ENCODE peak calls at places on chromosomes 4 and X, in nine cellular contexts. One of them, this sample, is unnamed. For H3K4me1, the result is how much of the 10 kb centered on the place peaks cover.

GRCh38 chrX:13990126-13990525 is 39.6 kb downstream of the GEMIN8 start:
- DNase-seq in esophagus muscularis mucosa: no peak
- DNase-seq in A549: no peak
- DNase-seq in heart left ventricle: no peak
- DNase-seq in IMR-90: no peak
- DNase-seq in body of pancreas: no peak
- DNase-seq in suprapubic skin: no peak
- DNase-seq in uterus: no peak
- DNase-seq in vagina: no peak
- DNase-seq in this sample: no peak

GRCh38 chr4:67746797-67747495 is 7.2 kb downstream of the GNRHR start:
- DNase-seq in uterus: no peak
- DNase-seq in vagina: no peak
- DNase-seq in A549: peak
- DNase-seq in body of pancreas: no peak
- DNase-seq in suprapubic skin: no peak
- DNase-seq in esophagus muscularis mucosa: no peak
- DNase-seq in IMR-90: peak
- DNase-seq in heart left ventricle: no peak
- DNase-seq in this sample: no peak

GRCh38 chrX:132480581-132481203 is 8.1 kb downstream of the MBNL3 start:
- DNase-seq in A549: no peak
- DNase-seq in IMR-90: peak
- DNase-seq in suprapubic skin: peak
- DNase-seq in heart left ventricle: peak
- DNase-seq in uterus: peak
- DNase-seq in esophagus muscularis mucosa: no peak
- DNase-seq in vagina: no peak
- DNase-seq in body of pancreas: peak
- DNase-seq in this sample: peak

GRCh38 chr4:23332266-23332665 is 557.6 kb downstream of the PPARGC1A start:
- DNase-seq in esophagus muscularis mucosa: no peak
- DNase-seq in body of pancreas: no peak
- DNase-seq in A549: no peak
- DNase-seq in uterus: no peak
- DNase-seq in vagina: no peak
- DNase-seq in heart left ventricle: no peak
- DNase-seq in IMR-90: no peak
- DNase-seq in suprapubic skin: no peak
- DNase-seq in this sample: no peak

GRCh38 chr4:17066241-17066640 is 167.8 kb upstream of the LDB2 start:
- DNase-seq in body of pancreas: no peak
- DNase-seq in suprapubic skin: no peak
- DNase-seq in heart left ventricle: no peak
- DNase-seq in uterus: no peak
- DNase-seq in A549: no peak
- DNase-seq in vagina: no peak
- DNase-seq in esophagus muscularis mucosa: no peak
- DNase-seq in IMR-90: peak
- DNase-seq in this sample: no peak

GRCh38 chrX:254630-255215 is 26.5 kb upstream of the PLCXD1 start:
- DNase-seq in IMR-90: no peak
- DNase-seq in vagina: peak
- DNase-seq in heart left ventricle: no peak
- DNase-seq in esophagus muscularis mucosa: peak
- DNase-seq in A549: no peak
- DNase-seq in uterus: no peak
- DNase-seq in suprapubic skin: no peak
- DNase-seq in body of pancreas: no peak
- DNase-seq in this sample: peak

GRCh38 chr4:83180469-83180968 is 66.0 kb upstream of the PLAC8 start:
- DNase-seq in A549: no peak
- DNase-seq in suprapubic skin: no peak
- DNase-seq in vagina: no peak
- DNase-seq in uterus: no peak
- DNase-seq in IMR-90: no peak
- DNase-seq in esophagus muscularis mucosa: no peak
- DNase-seq in body of pancreas: no peak
- DNase-seq in heart left ventricle: no peak
- DNase-seq in this sample: no peak

GRCh38 chr4:169582706-169583105 is 29.7 kb downstream of the NEK1 start:
- DNase-seq in suprapubic skin: no peak
- DNase-seq in A549: no peak
- DNase-seq in heart left ventricle: no peak
- DNase-seq in body of pancreas: no peak
- DNase-seq in uterus: no peak
- DNase-seq in esophagus muscularis mucosa: no peak
- DNase-seq in vagina: no peak
- DNase-seq in IMR-90: peak
- DNase-seq in this sample: no peak

GRCh38 chrX:105267167-105267566 is 46.7 kb upstream of the TEX13A start:
- DNase-seq in esophagus muscularis mucosa: no peak
- DNase-seq in body of pancreas: no peak
- DNase-seq in uterus: no peak
- DNase-seq in IMR-90: no peak
- DNase-seq in vagina: no peak
- DNase-seq in A549: no peak
- DNase-seq in heart left ventricle: no peak
- DNase-seq in suprapubic skin: no peak
- DNase-seq in this sample: no peak

GRCh38 chrX:9501362-9501761 is 36.5 kb downstream of the TBL1X start:
- DNase-seq in body of pancreas: no peak
- DNase-seq in heart left ventricle: no peak
- DNase-seq in uterus: no peak
- DNase-seq in vagina: no peak
- DNase-seq in suprapubic skin: no peak
- DNase-seq in esophagus muscularis mucosa: no peak
- DNase-seq in IMR-90: no peak
- DNase-seq in A549: no peak
- DNase-seq in this sample: no peak

GRCh38 chr4:170391066-170391754 is 301.5 kb upstream of the AADAT start:
- DNase-seq in suprapubic skin: no peak
- DNase-seq in vagina: no peak
- DNase-seq in heart left ventricle: no peak
- DNase-seq in A549: no peak
- DNase-seq in esophagus muscularis mucosa: no peak
- DNase-seq in IMR-90: peak
- DNase-seq in uterus: no peak
- DNase-seq in body of pancreas: no peak
- DNase-seq in this sample: no peak

GRCh38 chr4:72286185-72286584 is 254.4 kb downstream of the NPFFR2 start:
- DNase-seq in heart left ventricle: no peak
- DNase-seq in suprapubic skin: no peak
- DNase-seq in vagina: no peak
- DNase-seq in esophagus muscularis mucosa: no peak
- DNase-seq in body of pancreas: no peak
- DNase-seq in IMR-90: peak
- DNase-seq in A549: peak
- DNase-seq in uterus: no peak
- DNase-seq in this sample: no peak

GRCh38 chr4:24932831-24933230 is 20.0 kb upstream of the CCDC149 start:
- DNase-seq in body of pancreas: no peak
- DNase-seq in heart left ventricle: no peak
- DNase-seq in A549: no peak
- DNase-seq in esophagus muscularis mucosa: no peak
- DNase-seq in vagina: no peak
- DNase-seq in suprapubic skin: no peak
- DNase-seq in uterus: no peak
- DNase-seq in IMR-90: peak
- DNase-seq in this sample: no peak

GRCh38 chr4:81314897-81315470 is 100.0 kb upstream of the PRKG2 start:
- DNase-seq in vagina: no peak
- DNase-seq in heart left ventricle: no peak
- DNase-seq in IMR-90: peak
- DNase-seq in A549: no peak
- DNase-seq in suprapubic skin: no peak
- DNase-seq in esophagus muscularis mucosa: no peak
- DNase-seq in body of pancreas: no peak
- DNase-seq in uterus: no peak
- DNase-seq in this sample: no peak

GRCh38 chr4:70531981-70532380 is 13.6 kb downstream of the AMTN start:
- DNase-seq in esophagus muscularis mucosa: no peak
- DNase-seq in suprapubic skin: no peak
- DNase-seq in A549: peak
- DNase-seq in uterus: no peak
- DNase-seq in vagina: no peak
- DNase-seq in IMR-90: no peak
- DNase-seq in heart left ventricle: no peak
- DNase-seq in body of pancreas: no peak
- DNase-seq in this sample: no peak

GRCh38 chrX:19332983-19333382 is 10.7 kb upstream of the PDHA1 start:
- DNase-seq in vagina: peak
- DNase-seq in IMR-90: peak
- DNase-seq in heart left ventricle: peak
- DNase-seq in suprapubic skin: no peak
- DNase-seq in A549: no peak
- DNase-seq in body of pancreas: no peak
- DNase-seq in uterus: peak
- DNase-seq in esophagus muscularis mucosa: no peak
- DNase-seq in this sample: no peak

GRCh38 chr4:5773271-5773555 is 62.2 kb downstream of the EVC start:
- DNase-seq in uterus: no peak
- DNase-seq in esophagus muscularis mucosa: no peak
- DNase-seq in A549: no peak
- DNase-seq in suprapubic skin: no peak
- DNase-seq in heart left ventricle: no peak
- DNase-seq in IMR-90: peak
- DNase-seq in body of pancreas: no peak
- DNase-seq in vagina: no peak
- DNase-seq in this sample: no peak

GRCh38 chrX:100883654-100884053 is 9.5 kb upstream of the NOX1 start:
- DNase-seq in body of pancreas: no peak
- DNase-seq in heart left ventricle: no peak
- DNase-seq in esophagus muscularis mucosa: no peak
- DNase-seq in IMR-90: no peak
- DNase-seq in suprapubic skin: no peak
- DNase-seq in A549: peak
- DNase-seq in uterus: no peak
- DNase-seq in vagina: no peak
- DNase-seq in this sample: no peak

GRCh38 chr4:105780176-105780575 is 71.6 kb downstream of the GSTCD start:
- DNase-seq in A549: no peak
- DNase-seq in esophagus muscularis mucosa: no peak
- DNase-seq in IMR-90: no peak
- DNase-seq in uterus: no peak
- DNase-seq in vagina: no peak
- DNase-seq in heart left ventricle: no peak
- DNase-seq in body of pancreas: no peak
- DNase-seq in suprapubic skin: no peak
- DNase-seq in this sample: no peak

GRCh38 chr4:39025552-39026085 is 6.6 kb downstream of the TMEM156 start:
- DNase-seq in body of pancreas: no peak
- DNase-seq in heart left ventricle: no peak
- DNase-seq in suprapubic skin: no peak
- DNase-seq in A549: peak
- DNase-seq in uterus: no peak
- DNase-seq in esophagus muscularis mucosa: no peak
- DNase-seq in vagina: no peak
- DNase-seq in IMR-90: peak
- DNase-seq in this sample: no peak

GRCh38 chrX:47097018-47097417 is 18.8 kb downstream of the RGN start:
- DNase-seq in body of pancreas: no peak
- DNase-seq in IMR-90: no peak
- DNase-seq in A549: no peak
- DNase-seq in heart left ventricle: no peak
- DNase-seq in suprapubic skin: no peak
- DNase-seq in uterus: no peak
- DNase-seq in esophagus muscularis mucosa: no peak
- DNase-seq in vagina: no peak
- DNase-seq in this sample: no peak

GRCh38 chrX:116526010-116526409 is 63.2 kb upstream of the CT83 start:
- DNase-seq in body of pancreas: no peak
- DNase-seq in esophagus muscularis mucosa: no peak
- DNase-seq in IMR-90: no peak
- DNase-seq in heart left ventricle: no peak
- DNase-seq in vagina: no peak
- DNase-seq in uterus: no peak
- DNase-seq in suprapubic skin: no peak
- DNase-seq in A549: no peak
- DNase-seq in this sample: no peak

GRCh38 chr4:128353791-128354190 is 66.2 kb upstream of the PGRMC2 start:
- DNase-seq in vagina: no peak
- DNase-seq in A549: no peak
- DNase-seq in suprapubic skin: no peak
- DNase-seq in uterus: no peak
- DNase-seq in IMR-90: peak
- DNase-seq in body of pancreas: no peak
- DNase-seq in esophagus muscularis mucosa: no peak
- DNase-seq in heart left ventricle: no peak
- DNase-seq in this sample: no peak
- H3K4me1 ChIP-seq in vagina: under half
- H3K4me1 ChIP-seq in A549: half or more
- H3K4me1 ChIP-seq in suprapubic skin: under half
- H3K4me1 ChIP-seq in uterus: under half
- H3K4me1 ChIP-seq in IMR-90: under half
- H3K4me1 ChIP-seq in body of pancreas: under half
- H3K4me1 ChIP-seq in esophagus muscularis mucosa: under half
- H3K4me1 ChIP-seq in heart left ventricle: under half
- H3K4me1 ChIP-seq in this sample: under half

DNA sequence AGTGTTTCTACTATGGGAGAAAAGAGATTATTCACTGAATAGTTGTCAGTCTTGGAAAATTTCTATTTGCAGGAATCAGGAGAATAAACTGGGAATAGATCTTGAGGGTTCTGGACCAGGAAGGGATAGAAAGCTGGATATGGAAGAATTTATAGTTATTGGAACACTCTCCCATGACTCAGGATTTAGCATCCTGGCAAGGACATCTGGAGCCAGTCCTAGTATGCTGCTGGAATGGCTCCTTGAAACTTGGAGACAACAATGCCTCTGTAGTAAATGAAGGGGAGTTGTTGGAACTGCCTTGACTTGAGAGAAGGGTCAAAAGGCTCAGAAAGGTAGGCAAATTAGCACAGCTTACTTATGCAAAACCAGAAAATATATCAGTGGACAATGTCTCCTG is 23.5 kb upstream of the THOC2 start:
- DNase-seq in A549: no peak
- DNase-seq in vagina: no peak
- DNase-seq in body of pancreas: no peak
- DNase-seq in esophagus muscularis mucosa: no peak
- DNase-seq in uterus: no peak
- DNase-seq in IMR-90: peak
- DNase-seq in suprapubic skin: no peak
- DNase-seq in heart left ventricle: no peak
- DNase-seq in this sample: no peak
- H3K27ac ChIP-seq in A549: no peak
- H3K27ac ChIP-seq in vagina: no peak
- H3K27ac ChIP-seq in body of pancreas: no peak
- H3K27ac ChIP-seq in esophagus muscularis mucosa: peak
- H3K27ac ChIP-seq in uterus: peak
- H3K27ac ChIP-seq in IMR-90: no peak
- H3K27ac ChIP-seq in suprapubic skin: no peak
- H3K27ac ChIP-seq in heart left ventricle: no peak
- H3K27ac ChIP-seq in this sample: no peak

GRCh38 chr4:3462790-3463415 is at the start of gene DOK7:
- DNase-seq in uterus: no peak
- DNase-seq in IMR-90: no peak
- DNase-seq in esophagus muscularis mucosa: no peak
- DNase-seq in A549: no peak
- DNase-seq in heart left ventricle: peak
- DNase-seq in suprapubic skin: no peak
- DNase-seq in vagina: no peak
- DNase-seq in body of pancreas: peak
- DNase-seq in this sample: peak
- TF ChIP-seq POLR2A in uterus: no peak
- TF ChIP-seq POLR2A in IMR-90: no peak
- TF ChIP-seq POLR2A in esophagus muscularis mucosa: no peak
- TF ChIP-seq POLR2A in A549: no peak
- TF ChIP-seq POLR2A in heart left ventricle: peak
- TF ChIP-seq POLR2A in suprapubic skin: no peak
- TF ChIP-seq POLR2A in vagina: no peak
- TF ChIP-seq POLR2A in body of pancreas: no peak
- TF ChIP-seq POLR2A in this sample: no peak

GRCh38 chr4:110629780-110630500 is 7.1 kb upstream of the PITX2 start:
- DNase-seq in vagina: no peak
- DNase-seq in esophagus muscularis mucosa: no peak
- DNase-seq in IMR-90: no peak
- DNase-seq in A549: no peak
- DNase-seq in body of pancreas: no peak
- DNase-seq in suprapubic skin: no peak
- DNase-seq in uterus: no peak
- DNase-seq in heart left ventricle: no peak
- DNase-seq in this sample: no peak
- H3K4me1 ChIP-seq in vagina: under half
- H3K4me1 ChIP-seq in esophagus muscularis mucosa: under half
- H3K4me1 ChIP-seq in IMR-90: under half
- H3K4me1 ChIP-seq in A549: under half
- H3K4me1 ChIP-seq in body of pancreas: under half
- H3K4me1 ChIP-seq in suprapubic skin: under half
- H3K4me1 ChIP-seq in uterus: under half
- H3K4me1 ChIP-seq in heart left ventricle: under half
- H3K4me1 ChIP-seq in this sample: under half

This sample was measured in stomach.